ENCODE peak calls at places on chromosomes 1 and 21, in ten cellular contexts. L is adipocyte, Q is tibial nerve, K is thoracic aorta, T is upper lobe of right lung, Y is lung, S is H9, U is aorta, R is cardiac muscle cell, M is Peyer's patch. V is an unnamed sample.

GRCh38 chr1:172120381-172120780 is 279.1 kb downstream of the DNM3 start:
- DNase-seq in L (no peak), Q (no peak), K (no peak), T (no peak), Y (no peak), S (no peak), U (no peak), R (no peak), M (no peak), V (no peak)

GRCh38 chr1:112502827-112503226 is 5.9 kb upstream of the WNT2B start:
- DNase-seq in L (peak; percentile 35), Q (no peak), K (no peak), T (no peak), Y (no peak), S (no peak), U (no peak), R (peak; percentile 48), M (no peak), V (no peak)

GRCh38 chr1:37515185-37516034 is 844 bp upstream of the MEAF6 start:
- DNase-seq in L (no peak), Q (no peak), K (no peak), T (no peak), Y (no peak), S (no peak), U (no peak), R (no peak), M (no peak), V (no peak)

GRCh38 chr1:5632226-5632625 is 360.0 kb downstream of the NPHP4 start:
- DNase-seq in L (no peak), Q (no peak), K (no peak), T (no peak), Y (no peak), S (no peak), U (no peak), R (no peak), M (no peak), V (no peak)

GRCh38 chr1:24920155-24920925 is 9.7 kb downstream of the RUNX3 start:
- DNase-seq in L (peak; percentile 78), Q (peak; percentile 28), K (peak; percentile 46), T (no peak), Y (no peak), S (no peak), U (peak; percentile 86), R (peak; percentile 62), M (no peak), V (no peak)

GRCh38 chr1:96329121-96329520 is 392.5 kb upstream of the PTBP2 start:
- DNase-seq in L (no peak), Q (no peak), K (no peak), T (no peak), Y (no peak), S (no peak), U (no peak), R (peak; percentile 76), M (no peak), V (no peak)

GRCh38 chr21:27423073-27423472 is 456.2 kb upstream of the ADAMTS5 start:
- DNase-seq in L (peak; percentile 87), Q (peak; percentile 52), K (peak; percentile 20), T (no peak), Y (peak; percentile 36), S (no peak), U (peak; percentile 88), R (peak; percentile 87), M (peak; percentile 65), V (no peak)

GRCh38 chr1:154407021-154407865 is 2.1 kb downstream of the IL6R start:
- DNase-seq in L (no peak), Q (no peak), K (no peak), T (peak; percentile 87), Y (peak; percentile 61), S (no peak), U (peak; percentile 63), R (no peak), M (peak; percentile 49), V (no peak)

GRCh38 chr1:157978547-157979403 is 14.7 kb upstream of the KIRREL1 start:
- DNase-seq in L (no peak), Q (no peak), K (no peak), T (peak; percentile 60), Y (no peak), S (peak; percentile 88), U (no peak), R (peak; percentile 23), M (no peak), V (no peak)

GRCh38 chr1:59223213-59223612 is 73.7 kb upstream of the FGGY start:
- DNase-seq in L (no peak), Q (no peak), K (no peak), T (no peak), Y (no peak), S (no peak), U (no peak), R (no peak), M (no peak), V (no peak)

GRCh38 chr1:51442616-51443015 is 76.5 kb downstream of the EPS15 start:
- DNase-seq in L (no peak), Q (no peak), K (no peak), T (no peak), Y (no peak), S (no peak), U (no peak), R (no peak), M (no peak), V (no peak)
- H3K4me1 ChIP-seq in L (peaks cover 23% of the 10 kb centered on the region), Q (peaks cover 6% of the 10 kb centered on the region), K (no peaks in the 10 kb centered on the region), T (peaks cover 12% of the 10 kb centered on the region), Y (peaks cover 12% of the 10 kb centered on the region), S (no peaks in the 10 kb centered on the region), U (no peaks in the 10 kb centered on the region), R (peaks cover 40% of the 10 kb centered on the region), M (no peaks in the 10 kb centered on the region), V (peaks cover 6% of the 10 kb centered on the region)

DNA sequence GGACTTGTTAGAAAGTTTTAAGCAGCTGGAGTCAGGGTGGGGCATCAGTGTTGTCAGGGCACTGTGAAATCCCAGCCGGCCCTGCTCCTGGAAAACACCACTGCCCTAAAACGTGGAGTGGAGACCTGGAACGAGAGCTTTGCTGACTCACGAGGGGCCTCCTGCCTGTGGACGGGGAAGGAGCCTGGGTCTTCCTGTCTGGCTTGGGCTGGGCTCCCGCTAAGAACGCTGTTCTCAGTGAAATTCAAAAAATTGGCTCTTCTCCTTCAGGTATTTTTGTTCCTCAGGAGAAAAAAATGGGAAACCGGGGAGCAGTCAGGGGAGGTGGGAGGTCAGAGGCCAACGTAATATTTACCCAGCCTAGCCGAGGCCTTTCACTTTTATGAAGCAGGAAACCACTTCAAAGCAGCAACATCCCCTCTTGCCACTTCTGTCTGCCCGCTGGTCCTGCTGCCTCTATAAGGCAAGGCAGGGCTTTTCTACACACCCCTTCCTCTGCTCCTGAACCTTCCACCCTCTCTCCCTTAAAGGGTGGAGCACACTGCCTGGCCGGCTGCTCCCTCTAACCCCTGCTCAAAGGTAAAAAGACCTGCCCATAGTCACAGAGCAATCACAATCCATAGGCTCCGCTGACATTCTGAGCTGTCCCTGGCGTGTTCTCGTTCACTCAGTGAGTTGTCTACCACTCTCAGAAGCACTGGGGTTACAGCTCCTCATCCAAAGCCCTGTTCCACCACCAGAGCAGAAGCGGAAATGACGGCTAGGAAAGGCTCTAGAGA is 8.0 kb downstream of the PLXNA2 start:
- DNase-seq in L (peak; percentile 81), Q (peak; percentile 28), K (no peak), T (no peak), Y (peak; percentile 67), S (no peak), U (peak; percentile 88), R (peak; percentile 83), M (peak; percentile 79), V (no peak)
- H3K4me1 ChIP-seq in L (peaks cover 16% of the 10 kb centered on the region), Q (peaks cover 20% of the 10 kb centered on the region), K (peaks cover 61% of the 10 kb centered on the region), T (peaks cover 96% of the 10 kb centered on the region), Y (peaks cover 6% of the 10 kb centered on the region), S (peaks cover 9% of the 10 kb centered on the region), U (peaks cover 7% of the 10 kb centered on the region), R (peaks cover 90% of the 10 kb centered on the region), M (peaks cover 89% of the 10 kb centered on the region), V (peaks cover 10% of the 10 kb centered on the region)

GRCh38 chr1:46262508-46262907 is 14.9 kb downstream of the RAD54L start:
- DNase-seq in L (no peak), Q (no peak), K (no peak), T (no peak), Y (no peak), S (no peak), U (no peak), R (no peak), M (no peak), V (no peak)
- H3K4me1 ChIP-seq in L (no peaks in the 10 kb centered on the region), Q (no peaks in the 10 kb centered on the region), K (no peaks in the 10 kb centered on the region), T (no peaks in the 10 kb centered on the region), Y (no peaks in the 10 kb centered on the region), S (no peaks in the 10 kb centered on the region), U (no peaks in the 10 kb centered on the region), R (no peaks in the 10 kb centered on the region), M (no peaks in the 10 kb centered on the region), V (no peaks in the 10 kb centered on the region)

GRCh38 chr1:33339413-33339812 is 18.5 kb upstream of the A3GALT2 start:
- DNase-seq in L (peak; percentile 35), Q (no peak), K (no peak), T (no peak), Y (no peak), S (no peak), U (no peak), R (peak; percentile 52), M (no peak), V (no peak)
- H3K4me1 ChIP-seq in L (peaks cover 96% of the 10 kb centered on the region), Q (peaks cover 95% of the 10 kb centered on the region), K (peaks cover 96% of the 10 kb centered on the region), T (peaks cover 97% of the 10 kb centered on the region), Y (peaks cover 74% of the 10 kb centered on the region), S (peaks cover 10% of the 10 kb centered on the region), U (peaks cover 18% of the 10 kb centered on the region), R (peaks cover 64% of the 10 kb centered on the region), M (peaks cover 92% of the 10 kb centered on the region), V (peaks cover 15% of the 10 kb centered on the region)

DNA sequence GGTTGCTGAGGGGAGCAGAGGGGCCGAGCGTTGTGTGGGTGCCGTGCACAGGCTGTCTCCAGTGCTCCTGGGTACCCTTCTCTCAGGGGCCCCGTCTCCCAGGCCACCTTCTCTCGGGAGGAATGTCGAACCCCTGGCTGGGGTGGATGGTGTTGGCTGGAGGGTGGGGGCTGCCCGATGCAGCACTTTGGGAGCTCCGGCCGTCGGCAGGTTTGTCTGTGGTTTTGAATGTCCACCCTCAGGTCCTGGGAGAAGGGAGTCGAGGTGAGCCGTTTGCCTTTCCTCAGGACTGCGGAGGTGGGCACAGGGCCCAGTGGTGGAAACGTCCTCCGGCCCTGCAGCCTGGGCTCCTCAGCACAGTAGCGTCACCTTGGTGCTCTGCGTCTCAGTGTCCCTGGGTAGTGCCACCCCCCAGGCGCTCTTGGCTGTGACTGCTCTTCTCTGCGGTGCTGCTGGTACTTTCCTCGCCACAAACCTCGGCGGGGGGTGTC is 14.5 kb downstream of the SLX9 start:
- DNase-seq in L (no peak), Q (no peak), K (no peak), T (peak; percentile 61), Y (no peak), S (no peak), U (peak; percentile 70), R (no peak), M (no peak), V (no peak)
- H3K4me1 ChIP-seq in L (peaks cover 31% of the 10 kb centered on the region), Q (peaks cover 15% of the 10 kb centered on the region), K (peaks cover 37% of the 10 kb centered on the region), T (peaks cover 12% of the 10 kb centered on the region), Y (peaks cover 13% of the 10 kb centered on the region), S (no peaks in the 10 kb centered on the region), U (no peaks in the 10 kb centered on the region), R (peaks cover 15% of the 10 kb centered on the region), M (peaks cover 21% of the 10 kb centered on the region), V (peaks cover 6% of the 10 kb centered on the region)

GRCh38 chr1:36159614-36160387 is 3.8 kb downstream of the MAP7D1 start:
- DNase-seq in L (no peak), Q (no peak), K (no peak), T (no peak), Y (no peak), S (no peak), U (peak; percentile 36), R (no peak), M (no peak), V (no peak)
- H3K4me1 ChIP-seq in L (peaks cover 71% of the 10 kb centered on the region), Q (peaks cover 47% of the 10 kb centered on the region), K (peaks cover 51% of the 10 kb centered on the region), T (peaks cover 74% of the 10 kb centered on the region), Y (peaks cover 18% of the 10 kb centered on the region), S (peaks cover 3% of the 10 kb centered on the region), U (peaks cover 5% of the 10 kb centered on the region), R (peaks cover 42% of the 10 kb centered on the region), M (peaks cover 61% of the 10 kb centered on the region), V (peaks cover 74% of the 10 kb centered on the region)